ENCODE peak calls at places on chromosomes 16 and 17, in ten cellular contexts. One of them, this sample, is unnamed.

GRCh38 chr16:22206847-22207714 is 1.0 kb downstream of the EEF2K start:
- DNase-seq in H54: no peak
- DNase-seq in stimulated activated CD8-positive, alpha-beta memory T cell treated with anti-CD3 and anti-CD28 coated beads, Interleukin-15, amount 100 ng/mL, for 4 hours: peak
- DNase-seq in astrocyte of the spinal cord: peak
- DNase-seq in heart left ventricle: peak
- DNase-seq in WTC11: peak
- DNase-seq in AG09319: no peak
- DNase-seq in HEK293T: no peak
- DNase-seq in stimulated activated CD4-positive, alpha-beta T cell treated with anti-CD3 and anti-CD28 coated beads, Interleukin-1b, Interleukin-23, amount 100 ng/mL, for 4 hours: peak
- DNase-seq in NCI-H1694 treated with DMSO at 0.1 percent for 48 hours: peak
- DNase-seq in this sample: peak

GRCh38 chr17:37651846-37652245 is 8.6 kb upstream of the DDX52 start:
- DNase-seq in H54: no peak
- DNase-seq in stimulated activated CD8-positive, alpha-beta memory T cell treated with anti-CD3 and anti-CD28 coated beads, Interleukin-15, amount 100 ng/mL, for 4 hours: no peak
- DNase-seq in astrocyte of the spinal cord: no peak
- DNase-seq in heart left ventricle: no peak
- DNase-seq in WTC11: no peak
- DNase-seq in AG09319: no peak
- DNase-seq in HEK293T: no peak
- DNase-seq in stimulated activated CD4-positive, alpha-beta T cell treated with anti-CD3 and anti-CD28 coated beads, Interleukin-1b, Interleukin-23, amount 100 ng/mL, for 4 hours: no peak
- DNase-seq in NCI-H1694 treated with DMSO at 0.1 percent for 48 hours: no peak
- DNase-seq in this sample: no peak

GRCh38 chr16:73268311-73268997 is 220.5 kb upstream of the ZFHX3 start:
- DNase-seq in H54: no peak
- DNase-seq in stimulated activated CD8-positive, alpha-beta memory T cell treated with anti-CD3 and anti-CD28 coated beads, Interleukin-15, amount 100 ng/mL, for 4 hours: no peak
- DNase-seq in astrocyte of the spinal cord: no peak
- DNase-seq in heart left ventricle: no peak
- DNase-seq in WTC11: peak
- DNase-seq in AG09319: no peak
- DNase-seq in HEK293T: peak
- DNase-seq in stimulated activated CD4-positive, alpha-beta T cell treated with anti-CD3 and anti-CD28 coated beads, Interleukin-1b, Interleukin-23, amount 100 ng/mL, for 4 hours: no peak
- DNase-seq in NCI-H1694 treated with DMSO at 0.1 percent for 48 hours: peak
- DNase-seq in this sample: no peak

GRCh38 chr17:70420876-70421445 is 251.6 kb downstream of the KCNJ2 start:
- DNase-seq in H54: no peak
- DNase-seq in stimulated activated CD8-positive, alpha-beta memory T cell treated with anti-CD3 and anti-CD28 coated beads, Interleukin-15, amount 100 ng/mL, for 4 hours: no peak
- DNase-seq in astrocyte of the spinal cord: no peak
- DNase-seq in heart left ventricle: no peak
- DNase-seq in WTC11: no peak
- DNase-seq in AG09319: no peak
- DNase-seq in HEK293T: no peak
- DNase-seq in stimulated activated CD4-positive, alpha-beta T cell treated with anti-CD3 and anti-CD28 coated beads, Interleukin-1b, Interleukin-23, amount 100 ng/mL, for 4 hours: no peak
- DNase-seq in NCI-H1694 treated with DMSO at 0.1 percent for 48 hours: no peak
- DNase-seq in this sample: no peak

GRCh38 chr17:17420561-17421269 is 56.1 kb upstream of the MED9 start:
- DNase-seq in H54: no peak
- DNase-seq in stimulated activated CD8-positive, alpha-beta memory T cell treated with anti-CD3 and anti-CD28 coated beads, Interleukin-15, amount 100 ng/mL, for 4 hours: no peak
- DNase-seq in astrocyte of the spinal cord: peak
- DNase-seq in heart left ventricle: peak
- DNase-seq in WTC11: no peak
- DNase-seq in AG09319: peak
- DNase-seq in HEK293T: no peak
- DNase-seq in stimulated activated CD4-positive, alpha-beta T cell treated with anti-CD3 and anti-CD28 coated beads, Interleukin-1b, Interleukin-23, amount 100 ng/mL, for 4 hours: no peak
- DNase-seq in NCI-H1694 treated with DMSO at 0.1 percent for 48 hours: no peak
- DNase-seq in this sample: peak

GRCh38 chr17:75809631-75810111 is 25.1 kb downstream of the UNK start:
- DNase-seq in H54: no peak
- DNase-seq in stimulated activated CD8-positive, alpha-beta memory T cell treated with anti-CD3 and anti-CD28 coated beads, Interleukin-15, amount 100 ng/mL, for 4 hours: no peak
- DNase-seq in astrocyte of the spinal cord: no peak
- DNase-seq in heart left ventricle: no peak
- DNase-seq in WTC11: no peak
- DNase-seq in AG09319: no peak
- DNase-seq in HEK293T: no peak
- DNase-seq in stimulated activated CD4-positive, alpha-beta T cell treated with anti-CD3 and anti-CD28 coated beads, Interleukin-1b, Interleukin-23, amount 100 ng/mL, for 4 hours: no peak
- DNase-seq in NCI-H1694 treated with DMSO at 0.1 percent for 48 hours: no peak
- DNase-seq in this sample: no peak

GRCh38 chr16:28592979-28593553 is 3.8 kb downstream of the SULT1A2 start:
- DNase-seq in H54: no peak
- DNase-seq in stimulated activated CD8-positive, alpha-beta memory T cell treated with anti-CD3 and anti-CD28 coated beads, Interleukin-15, amount 100 ng/mL, for 4 hours: no peak
- DNase-seq in astrocyte of the spinal cord: no peak
- DNase-seq in heart left ventricle: no peak
- DNase-seq in WTC11: no peak
- DNase-seq in AG09319: no peak
- DNase-seq in HEK293T: no peak
- DNase-seq in stimulated activated CD4-positive, alpha-beta T cell treated with anti-CD3 and anti-CD28 coated beads, Interleukin-1b, Interleukin-23, amount 100 ng/mL, for 4 hours: no peak
- DNase-seq in NCI-H1694 treated with DMSO at 0.1 percent for 48 hours: no peak
- DNase-seq in this sample: no peak

GRCh38 chr17:57672971-57673370 is 72.1 kb downstream of the CCDC182 start:
- DNase-seq in H54: no peak
- DNase-seq in stimulated activated CD8-positive, alpha-beta memory T cell treated with anti-CD3 and anti-CD28 coated beads, Interleukin-15, amount 100 ng/mL, for 4 hours: no peak
- DNase-seq in astrocyte of the spinal cord: no peak
- DNase-seq in heart left ventricle: no peak
- DNase-seq in WTC11: no peak
- DNase-seq in AG09319: no peak
- DNase-seq in HEK293T: no peak
- DNase-seq in stimulated activated CD4-positive, alpha-beta T cell treated with anti-CD3 and anti-CD28 coated beads, Interleukin-1b, Interleukin-23, amount 100 ng/mL, for 4 hours: no peak
- DNase-seq in NCI-H1694 treated with DMSO at 0.1 percent for 48 hours: no peak
- DNase-seq in this sample: no peak

GRCh38 chr17:9875441-9875840 is 29.6 kb downstream of the RCVRN start:
- DNase-seq in H54: peak
- DNase-seq in stimulated activated CD8-positive, alpha-beta memory T cell treated with anti-CD3 and anti-CD28 coated beads, Interleukin-15, amount 100 ng/mL, for 4 hours: no peak
- DNase-seq in astrocyte of the spinal cord: peak
- DNase-seq in heart left ventricle: no peak
- DNase-seq in WTC11: no peak
- DNase-seq in AG09319: no peak
- DNase-seq in HEK293T: no peak
- DNase-seq in stimulated activated CD4-positive, alpha-beta T cell treated with anti-CD3 and anti-CD28 coated beads, Interleukin-1b, Interleukin-23, amount 100 ng/mL, for 4 hours: no peak
- DNase-seq in NCI-H1694 treated with DMSO at 0.1 percent for 48 hours: no peak
- DNase-seq in this sample: peak

GRCh38 chr17:56596741-56597494 is 3.4 kb downstream of the NOG start:
- DNase-seq in H54: no peak
- DNase-seq in stimulated activated CD8-positive, alpha-beta memory T cell treated with anti-CD3 and anti-CD28 coated beads, Interleukin-15, amount 100 ng/mL, for 4 hours: no peak
- DNase-seq in astrocyte of the spinal cord: no peak
- DNase-seq in heart left ventricle: no peak
- DNase-seq in WTC11: peak
- DNase-seq in AG09319: no peak
- DNase-seq in HEK293T: peak
- DNase-seq in stimulated activated CD4-positive, alpha-beta T cell treated with anti-CD3 and anti-CD28 coated beads, Interleukin-1b, Interleukin-23, amount 100 ng/mL, for 4 hours: no peak
- DNase-seq in NCI-H1694 treated with DMSO at 0.1 percent for 48 hours: no peak
- DNase-seq in this sample: no peak

GRCh38 chr17:27550291-27550930 is 80.6 kb upstream of the LGALS9 start:
- DNase-seq in H54: no peak
- DNase-seq in stimulated activated CD8-positive, alpha-beta memory T cell treated with anti-CD3 and anti-CD28 coated beads, Interleukin-15, amount 100 ng/mL, for 4 hours: no peak
- DNase-seq in astrocyte of the spinal cord: no peak
- DNase-seq in heart left ventricle: no peak
- DNase-seq in WTC11: no peak
- DNase-seq in AG09319: no peak
- DNase-seq in HEK293T: no peak
- DNase-seq in stimulated activated CD4-positive, alpha-beta T cell treated with anti-CD3 and anti-CD28 coated beads, Interleukin-1b, Interleukin-23, amount 100 ng/mL, for 4 hours: no peak
- DNase-seq in NCI-H1694 treated with DMSO at 0.1 percent for 48 hours: peak
- DNase-seq in this sample: no peak

GRCh38 chr16:64365448-64365858 is 756.4 kb downstream of the CDH11 start:
- DNase-seq in H54: no peak
- DNase-seq in stimulated activated CD8-positive, alpha-beta memory T cell treated with anti-CD3 and anti-CD28 coated beads, Interleukin-15, amount 100 ng/mL, for 4 hours: no peak
- DNase-seq in astrocyte of the spinal cord: no peak
- DNase-seq in heart left ventricle: no peak
- DNase-seq in WTC11: no peak
- DNase-seq in AG09319: no peak
- DNase-seq in HEK293T: no peak
- DNase-seq in stimulated activated CD4-positive, alpha-beta T cell treated with anti-CD3 and anti-CD28 coated beads, Interleukin-1b, Interleukin-23, amount 100 ng/mL, for 4 hours: no peak
- DNase-seq in NCI-H1694 treated with DMSO at 0.1 percent for 48 hours: no peak
- DNase-seq in this sample: no peak

GRCh38 chr16:67339453-67339852 is 12.8 kb downstream of the LRRC36 start:
- DNase-seq in H54: no peak
- DNase-seq in stimulated activated CD8-positive, alpha-beta memory T cell treated with anti-CD3 and anti-CD28 coated beads, Interleukin-15, amount 100 ng/mL, for 4 hours: no peak
- DNase-seq in astrocyte of the spinal cord: peak
- DNase-seq in heart left ventricle: no peak
- DNase-seq in WTC11: no peak
- DNase-seq in AG09319: peak
- DNase-seq in HEK293T: no peak
- DNase-seq in stimulated activated CD4-positive, alpha-beta T cell treated with anti-CD3 and anti-CD28 coated beads, Interleukin-1b, Interleukin-23, amount 100 ng/mL, for 4 hours: no peak
- DNase-seq in NCI-H1694 treated with DMSO at 0.1 percent for 48 hours: peak
- DNase-seq in this sample: peak

GRCh38 chr16:57646388-57647039 is 18.1 kb downstream of the ADGRG1 start:
- DNase-seq in H54: no peak
- DNase-seq in stimulated activated CD8-positive, alpha-beta memory T cell treated with anti-CD3 and anti-CD28 coated beads, Interleukin-15, amount 100 ng/mL, for 4 hours: no peak
- DNase-seq in astrocyte of the spinal cord: no peak
- DNase-seq in heart left ventricle: no peak
- DNase-seq in WTC11: no peak
- DNase-seq in AG09319: no peak
- DNase-seq in HEK293T: no peak
- DNase-seq in stimulated activated CD4-positive, alpha-beta T cell treated with anti-CD3 and anti-CD28 coated beads, Interleukin-1b, Interleukin-23, amount 100 ng/mL, for 4 hours: no peak
- DNase-seq in NCI-H1694 treated with DMSO at 0.1 percent for 48 hours: no peak
- DNase-seq in this sample: no peak